ENCODE peak calls at places on chromosomes 6 and 20, in five cellular contexts. D is NB4, J is progenitor cell of endocrine pancreas, Y is mucosa of descending colon, P is B cell. U is an unnamed sample.

GRCh38 chr6:139194740-139195139 is 59.9 kb downstream of the HECA start:
- DNase-seq in D (no peak), J (no peak), Y (no peak), P (no peak), U (no peak)

GRCh38 chr6:111201764-111202163 is 114.5 kb downstream of the SLC16A10 start:
- DNase-seq in D (peak), J (no peak), Y (no peak), P (no peak), U (no peak)

GRCh38 chr6:75130784-75131183 is 75.1 kb downstream of the COL12A1 start:
- DNase-seq in D (no peak), J (no peak), Y (no peak), P (no peak), U (no peak)

GRCh38 chr6:160161647-160161986 is 40.0 kb downstream of the SLC22A1 start:
- DNase-seq in D (no peak), J (no peak), Y (peak), P (no peak), U (no peak)

GRCh38 chr6:13328076-13328874 is at the start of gene TBC1D7:
- DNase-seq in D (peak), J (peak), Y (peak), P (peak), U (peak)

GRCh38 chr20:33518071-33518470 is 28.2 kb downstream of the CBFA2T2 start:
- DNase-seq in D (no peak), J (no peak), Y (no peak), P (no peak), U (no peak)

GRCh38 chr6:13859871-13860555 is 45.7 kb upstream of the MCUR1 start:
- DNase-seq in D (no peak), J (no peak), Y (no peak), P (no peak), U (no peak)

GRCh38 chr6:56491606-56492328 is 150.9 kb downstream of the DST start:
- DNase-seq in D (no peak), J (no peak), Y (no peak), P (no peak), U (no peak)

GRCh38 chr6:11601776-11602605 is 64.4 kb downstream of the TMEM170B start:
- DNase-seq in D (no peak), J (no peak), Y (no peak), P (no peak), U (no peak)

GRCh38 chr6:109526905-109527628 is 44.0 kb upstream of the ZBTB24 start:
- DNase-seq in D (peak), J (peak), Y (no peak), P (peak), U (no peak)

GRCh38 chr20:60803335-60804070 is 448.6 kb upstream of the CDH4 start:
- DNase-seq in D (no peak), J (no peak), Y (no peak), P (no peak), U (no peak)

GRCh38 chr6:54097753-54098152 is 13.5 kb upstream of the MLIP start:
- DNase-seq in D (peak), J (no peak), Y (no peak), P (no peak), U (no peak)

GRCh38 chr20:55194947-55195346 is 719.6 kb downstream of the DOK5 start:
- DNase-seq in D (no peak), J (no peak), Y (no peak), P (no peak), U (no peak)

GRCh38 chr6:36118550-36119107 is 11.7 kb upstream of the MAPK13 start:
- DNase-seq in D (peak), J (no peak), Y (peak), P (no peak), U (peak)

GRCh38 chr20:2114990-2115681 is 13.5 kb downstream of the STK35 start:
- DNase-seq in D (no peak), J (no peak), Y (no peak), P (no peak), U (no peak)

GRCh38 chr6:2794171-2794730 is 29.1 kb downstream of the WRNIP1 start:
- DNase-seq in D (no peak), J (no peak), Y (no peak), P (no peak), U (no peak)

GRCh38 chr6:152271681-152272464 is 365.3 kb downstream of the SYNE1 start:
- DNase-seq in D (no peak), J (no peak), Y (no peak), P (no peak), U (no peak)

GRCh38 chr6:163793584-163793983 is 379.1 kb downstream of the QKI start:
- DNase-seq in D (no peak), J (no peak), Y (no peak), P (no peak), U (no peak)

GRCh38 chr6:143059616-143060353 is 904 bp upstream of the AIG1 start:
- DNase-seq in D (peak), J (no peak), Y (no peak), P (no peak), U (no peak)

GRCh38 chr6:90294614-90294988 is 2.0 kb downstream of the BACH2 start:
- DNase-seq in D (no peak), J (no peak), Y (no peak), P (peak), U (no peak)
- TF ChIP-seq CTCF in D (no peak), J (no peak), Y (no peak), P (no peak), U (no peak)

GRCh38 chr20:5636841-5637240 is 113.4 kb upstream of the SHLD1 start:
- DNase-seq in D (no peak), J (no peak), Y (no peak), P (no peak), U (no peak)

GRCh38 chr20:5634894-5635293 is 115.3 kb upstream of the SHLD1 start:
- DNase-seq in D (no peak), J (no peak), Y (no peak), P (no peak), U (no peak)

GRCh38 chr20:5638023-5638422 is 112.2 kb upstream of the SHLD1 start:
- DNase-seq in D (no peak), J (no peak), Y (no peak), P (no peak), U (no peak)

GRCh38 chr20:5636127-5636520 is 114.1 kb upstream of the SHLD1 start:
- DNase-seq in D (no peak), J (no peak), Y (no peak), P (no peak), U (no peak)
- TF ChIP-seq CTCF in D (no peak), J (no peak), Y (no peak), P (no peak), U (no peak)

DNA sequence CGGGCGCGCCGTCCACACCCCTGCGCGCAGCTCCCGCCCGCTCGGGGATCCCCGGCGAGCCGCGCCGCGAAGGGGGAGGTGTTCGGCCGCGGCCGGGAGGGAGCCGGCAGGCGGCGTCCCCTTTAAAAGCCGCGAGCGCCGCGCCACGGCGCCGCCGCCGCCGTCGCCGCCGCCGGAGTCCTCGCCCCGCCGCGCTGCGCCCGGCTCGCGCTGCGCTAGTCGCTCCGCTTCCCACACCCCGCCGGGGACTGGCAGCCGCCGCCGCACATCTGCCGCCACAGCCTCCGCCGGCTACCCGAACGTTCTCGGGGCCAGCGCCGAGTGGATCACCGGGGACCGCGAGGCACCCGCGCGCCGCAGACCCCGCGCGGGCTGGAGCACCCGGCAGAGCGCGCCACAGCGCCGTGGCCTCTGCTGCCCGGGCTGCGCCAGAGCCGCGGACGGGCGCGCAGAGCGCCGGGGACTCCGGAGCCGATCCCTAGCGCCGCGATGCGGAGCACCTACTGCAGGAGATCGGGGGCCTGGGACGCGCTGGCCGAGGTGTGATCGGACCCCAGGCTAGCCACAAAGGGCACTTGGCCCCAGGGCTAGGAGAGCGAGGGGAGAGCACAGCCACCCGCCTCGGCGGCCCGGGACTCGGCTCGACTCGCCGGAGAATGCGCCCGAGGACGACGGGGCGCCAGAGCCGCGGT is at the start of gene BMP2:
- DNase-seq in D (peak), J (peak), Y (peak), P (peak), U (peak)
- TF ChIP-seq CTCF in D (no peak), J (no peak), Y (no peak), P (no peak), U (no peak)

DNA sequence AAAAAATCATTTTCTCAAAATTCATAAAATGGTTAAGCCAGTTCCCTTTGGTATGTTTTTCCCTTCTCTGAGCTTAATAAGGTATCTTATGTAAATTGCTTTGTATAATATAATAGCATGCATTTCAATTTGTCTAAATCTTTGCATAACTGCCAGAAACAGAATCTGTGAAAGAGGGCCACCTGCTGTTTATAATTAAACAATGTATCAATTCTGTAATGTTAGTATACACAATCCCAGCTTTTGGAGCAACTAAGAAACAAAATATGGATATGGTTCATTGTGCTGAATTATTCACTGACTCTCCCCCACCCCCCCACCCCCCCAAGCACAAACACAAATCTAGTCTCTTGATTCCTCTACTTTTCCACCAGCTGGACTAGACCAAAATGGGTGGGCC is 54.8 kb downstream of the GPX5 start:
- DNase-seq in D (peak), J (no peak), Y (no peak), P (no peak), U (no peak)
- TF ChIP-seq CTCF in D (peak), J (peak), Y (no peak), P (no peak), U (no peak)